ENCODE peak calls at places on chromosomes 16 and 17, in five cellular contexts. K, T, Q, Y and U are unnamed samples. For H3K4me1, the result is how much of the 10 kb centered on the place peaks cover.

GRCh38 chr16:86740817-86741799 is 162.8 kb downstream of the FOXL1 start:
- DNase-seq in K (no peak), Q (peak), Y (no peak), T (no peak), U (no peak)

GRCh38 chr17:74340470-74341023 is 14.5 kb downstream of the KIF19 start:
- DNase-seq in K (no peak), Y (no peak), T (no peak), Q (no peak), U (no peak)

GRCh38 chr16:75044800-75045361 is 46.1 kb downstream of the ZNRF1 start:
- DNase-seq in Q (no peak), Y (no peak), K (no peak), T (no peak), U (no peak)

GRCh38 chr16:86118467-86119307 is 219.7 kb downstream of the IRF8 start:
- DNase-seq in Y (no peak), T (no peak), Q (no peak), K (peak), U (no peak)

GRCh38 chr17:73742915-73743314 is 98.7 kb upstream of the SDK2 start:
- DNase-seq in Q (peak), Y (no peak), T (no peak), K (no peak), U (no peak)

GRCh38 chr16:86789621-86790051 is 211.3 kb downstream of the FOXL1 start:
- DNase-seq in T (no peak), Q (no peak), K (no peak), Y (no peak), U (no peak)

GRCh38 chr16:31327675-31328225 is 27.2 kb upstream of the ITGAX start:
- DNase-seq in T (no peak), K (no peak), Q (peak), Y (no peak), U (no peak)

GRCh38 chr17:32350662-32351418 is 883 bp downstream of the ZNF207 start:
- DNase-seq in Y (peak), Q (peak), K (peak), T (no peak), U (peak)

GRCh38 chr17:34318474-34318873 is 761 bp upstream of the CCL8 start:
- DNase-seq in T (no peak), Y (no peak), Q (peak), K (peak), U (no peak)

GRCh38 chr17:58386708-58387107 is 30.6 kb downstream of the RNF43 start:
- DNase-seq in Q (no peak), Y (no peak), T (no peak), K (no peak), U (no peak)

GRCh38 chr16:30458561-30459394 is 13.1 kb upstream of the SEPHS2 start:
- DNase-seq in Y (no peak), K (no peak), T (peak), Q (no peak), U (peak)

GRCh38 chr17:80673152-80673920 is 128.7 kb downstream of the RPTOR start:
- DNase-seq in Y (no peak), T (no peak), Q (no peak), K (peak), U (no peak)

GRCh38 chr16:67438824-67439393 is 8.0 kb downstream of the HSD11B2 start:
- DNase-seq in Y (no peak), T (no peak), K (no peak), Q (no peak), U (no peak)

GRCh38 chr16:13733561-13733960 is 186.4 kb upstream of the ERCC4 start:
- DNase-seq in Q (no peak), T (no peak), K (peak), Y (no peak), U (no peak)

GRCh38 chr17:40518401-40519088 is 17.1 kb upstream of the TNS4 start:
- DNase-seq in Y (peak), K (no peak), Q (peak), T (no peak), U (no peak)
- H3K4me1 ChIP-seq in Y (half or more), K (under half), Q (under half), T (under half), U (under half)

GRCh38 chr17:60169921-60170817 is 20.4 kb downstream of the CA4 start:
- DNase-seq in T (no peak), Q (no peak), Y (peak), K (peak), U (no peak)

GRCh38 chr17:60173304-60173807 is 23.6 kb downstream of the CA4 start:
- DNase-seq in K (peak), Y (peak), Q (no peak), T (no peak), U (no peak)

GRCh38 chr17:60171753-60172079 is 21.9 kb downstream of the CA4 start:
- DNase-seq in T (no peak), K (no peak), Y (no peak), Q (no peak), U (no peak)

GRCh38 chr17:60170835-60171752 is 21.3 kb downstream of the CA4 start:
- DNase-seq in T (no peak), K (no peak), Q (no peak), Y (no peak), U (no peak)

DNA sequence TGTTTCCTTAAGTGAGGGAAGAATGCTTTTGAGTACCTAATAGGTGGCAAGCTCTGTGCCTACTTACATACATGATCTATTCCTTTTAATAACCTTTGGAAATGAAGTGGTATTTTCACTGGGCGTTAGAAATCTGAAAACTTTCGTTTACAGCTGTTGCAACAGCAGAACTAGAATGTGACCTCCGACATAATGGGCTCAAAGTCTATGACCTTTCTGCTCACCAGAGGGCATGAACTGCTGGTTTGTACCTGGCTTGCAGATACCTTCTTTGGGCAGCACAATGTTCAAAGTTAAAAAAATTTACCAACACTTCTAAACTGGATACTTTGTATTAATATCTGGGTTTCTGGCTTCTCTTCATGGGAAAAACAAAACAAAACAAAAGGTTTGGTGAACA is 24.3 kb downstream of the CA4 start:
- DNase-seq in K (no peak), Y (no peak), T (no peak), Q (no peak), U (no peak)
- H3K27ac ChIP-seq in K (no peak), Y (no peak), T (no peak), Q (no peak), U (no peak)

GRCh38 chr16:70574595-70575271 is 51.1 kb downstream of the SF3B3 start:
- DNase-seq in K (no peak), Q (no peak), Y (no peak), T (no peak), U (no peak)
- H3K4me1 ChIP-seq in K (under half), Q (under half), Y (half or more), T (half or more), U (under half)

GRCh38 chr16:57756424-57757325 is 21.1 kb downstream of the KATNB1 start:
- DNase-seq in T (no peak), K (no peak), Q (no peak), Y (no peak), U (no peak)

GRCh38 chr16:57759131-57759530 is 23.6 kb downstream of the KATNB1 start:
- DNase-seq in T (no peak), Q (no peak), Y (no peak), K (no peak), U (no peak)

GRCh38 chr16:57758331-57759117 is 23.0 kb downstream of the KATNB1 start:
- DNase-seq in K (no peak), Q (no peak), Y (no peak), T (no peak), U (no peak)

GRCh38 chr16:57757326-57757786 is 21.8 kb downstream of the KATNB1 start:
- DNase-seq in Y (peak), T (peak), K (peak), Q (peak), U (peak)

DNA sequence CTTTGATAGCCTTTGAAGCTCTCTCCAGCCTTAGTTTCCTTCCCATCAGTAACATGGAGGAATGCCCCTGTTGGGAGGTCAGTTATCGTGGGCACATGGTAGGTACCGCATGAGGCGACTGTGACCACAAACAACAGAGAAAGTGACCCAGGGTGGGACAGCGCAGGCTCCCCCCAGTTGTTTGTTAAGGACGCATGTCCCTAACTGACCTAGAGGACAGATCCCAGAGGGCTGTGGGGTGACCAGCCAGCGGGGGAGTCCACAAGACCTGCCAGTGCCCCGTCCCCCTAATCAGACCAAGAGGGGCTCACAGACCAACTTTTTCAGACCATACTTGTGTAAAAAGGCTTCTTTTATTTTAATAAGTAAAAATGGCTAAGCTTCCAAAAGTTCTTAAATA is 22.3 kb downstream of the KATNB1 start:
- DNase-seq in T (no peak), Q (no peak), Y (no peak), K (no peak), U (no peak)
- H3K27ac ChIP-seq in T (peak), Q (no peak), Y (no peak), K (no peak), U (no peak)

DNA sequence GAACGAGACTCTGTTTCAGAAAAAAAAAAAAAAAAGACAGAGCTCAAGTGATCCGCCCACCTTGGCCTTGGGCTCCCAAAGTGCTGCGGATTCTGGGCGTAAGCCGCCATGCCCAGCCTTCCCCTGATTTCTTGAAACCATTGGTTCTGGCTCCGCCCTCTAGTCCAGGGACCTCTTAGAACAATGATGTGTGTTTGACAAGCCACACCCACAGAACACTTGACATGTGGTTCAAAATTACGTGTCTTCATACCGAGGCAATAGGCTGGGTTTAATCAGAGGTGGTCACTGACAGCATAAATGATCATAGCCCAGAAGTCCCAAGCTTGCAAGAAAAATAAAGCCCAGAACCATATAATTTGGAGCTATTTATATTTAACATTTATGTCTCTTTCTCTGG is 23.0 kb downstream of the KNOP1 start:
- DNase-seq in T (no peak), K (no peak), Q (peak), Y (no peak), U (no peak)
- H3K4me1 ChIP-seq in T (half or more), K (under half), Q (under half), Y (under half), U (under half)

DNA sequence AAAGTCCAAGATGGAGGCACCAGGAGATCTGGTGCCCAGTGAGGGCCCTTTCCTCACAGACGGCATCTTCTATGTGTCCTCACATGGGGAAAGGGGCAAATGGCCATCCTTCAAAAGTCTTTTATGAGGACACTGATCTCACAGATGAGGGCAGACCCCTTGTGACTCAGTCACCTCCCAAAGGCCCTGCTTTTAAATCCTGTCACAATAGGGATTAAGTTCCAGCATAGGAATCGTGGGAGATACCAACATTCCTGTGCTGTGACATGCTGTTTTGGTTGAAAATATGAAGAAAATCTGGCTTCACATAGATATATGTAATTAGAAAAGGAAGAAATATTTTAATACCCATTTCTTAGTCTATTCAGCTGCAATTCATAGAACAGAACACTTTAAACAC is 32.9 kb downstream of the VPS53 start:
- DNase-seq in Y (no peak), T (no peak), K (no peak), Q (no peak), U (no peak)
- H3K27ac ChIP-seq in Y (no peak), T (no peak), K (no peak), Q (no peak), U (no peak)